ENCODE peak calls at places on chromosomes 2 and 18, in ten cellular contexts. R is IMR-90, W is breast epithelium, Y is stomach, J is testis, M is adrenal gland, L is A549, O is transverse colon, Q is prostate gland, K is thyroid gland. A is an unnamed sample.

GRCh38 chr18:49447810-49448745 is 12.4 kb downstream of the DYM start:
- DNase-seq in Q (peak; percentile 40), O (peak; percentile 21), M (no peak), K (peak; percentile 25), L (peak; percentile 71), J (peak; percentile 73), R (peak; percentile 70), Y (no peak), W (no peak), A (no peak)

GRCh38 chr2:127321306-127321705 is 27.4 kb upstream of the ERCC3 start:
- DNase-seq in Y (no peak), Q (no peak), L (no peak), O (no peak), K (no peak), W (no peak), R (peak; percentile 73), J (no peak), M (no peak), A (no peak)

GRCh38 chr2:164523026-164523425 is 98.3 kb downstream of the GRB14 start:
- DNase-seq in Q (no peak), K (no peak), L (no peak), O (no peak), J (no peak), R (no peak), W (no peak), M (no peak), Y (no peak), A (no peak)

GRCh38 chr2:96773922-96774321 is 13.2 kb downstream of the CNNM4 start:
- DNase-seq in O (no peak), M (no peak), W (no peak), K (peak; percentile 67), L (no peak), Q (peak; percentile 37), Y (peak; percentile 33), R (no peak), J (no peak), A (no peak)

GRCh38 chr2:185787530-185788145 is 49.0 kb downstream of the FSIP2 start:
- DNase-seq in M (no peak), L (no peak), O (no peak), K (no peak), Q (no peak), J (no peak), Y (no peak), R (no peak), W (no peak), A (no peak)

GRCh38 chr2:86338778-86339295 is 1.4 kb upstream of the REEP1 start:
- DNase-seq in M (no peak), Y (no peak), L (no peak), K (no peak), J (peak; percentile 76), O (no peak), W (no peak), Q (no peak), R (no peak), A (no peak)

GRCh38 chr2:85667561-85668008 is 414 bp downstream of the SFTPB start:
- DNase-seq in W (no peak), O (no peak), L (no peak), Q (no peak), R (no peak), Y (no peak), J (no peak), M (no peak), K (no peak), A (peak; percentile 22)

GRCh38 chr2:85377083-85377482 is 22.5 kb downstream of the ELMOD3 start:
- DNase-seq in L (no peak), Q (no peak), W (no peak), R (no peak), Y (no peak), K (peak; percentile 60), M (no peak), J (no peak), O (no peak), A (no peak)

GRCh38 chr2:44688442-44689124 is 252.9 kb upstream of the SIX3 start:
- DNase-seq in O (no peak), J (no peak), Q (no peak), W (no peak), M (no peak), Y (no peak), R (no peak), K (no peak), L (no peak), A (no peak)

GRCh38 chr2:20623241-20623640 is 27.7 kb downstream of the HS1BP3 start:
- DNase-seq in J (no peak), Q (no peak), M (peak; percentile 36), R (no peak), K (no peak), L (no peak), Y (no peak), O (no peak), W (peak; percentile 19), A (no peak)

DNA sequence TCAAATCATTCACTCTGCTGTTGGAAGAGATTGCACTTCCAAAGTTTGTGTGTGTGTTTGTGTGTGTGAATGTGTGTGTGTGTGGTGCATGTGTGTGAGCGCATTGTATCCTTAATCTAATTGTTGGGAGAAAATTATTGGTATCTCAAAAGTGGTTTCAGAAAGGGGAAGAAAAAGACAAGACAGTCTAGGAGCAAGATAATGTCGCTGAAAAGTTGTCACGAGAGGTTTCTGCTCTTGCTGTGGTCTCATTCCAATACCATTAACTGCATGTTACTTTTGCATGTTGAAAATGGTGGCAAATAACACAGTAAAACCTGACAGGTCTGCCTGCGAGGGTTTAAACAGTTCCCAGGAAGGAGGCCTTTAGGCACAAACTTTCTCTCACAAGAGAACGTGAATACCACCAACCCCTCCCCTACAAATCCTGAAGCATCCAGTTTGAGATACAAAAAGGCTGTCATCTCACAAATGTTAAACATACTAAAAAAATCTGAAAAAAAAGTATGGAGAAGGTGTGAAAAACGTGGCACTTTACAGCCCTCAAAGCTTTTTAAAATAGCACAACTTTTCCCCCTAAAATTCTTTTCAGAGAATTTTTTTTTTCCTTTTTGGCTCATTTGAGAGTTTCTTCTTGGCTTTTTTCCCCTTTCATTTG is 10.2 kb downstream of the ZEB2 start:
- DNase-seq in W (no peak), M (no peak), O (no peak), Y (no peak), R (no peak), J (no peak), Q (no peak), L (no peak), K (no peak), A (no peak)
- H3K27ac ChIP-seq in W (peak overlapping the region; percentile 98), M (peak overlapping the region; percentile 18), O (peak overlapping the region; percentile 87), Y (no peak overlapping the region), R (peak overlapping the region; percentile 26), J (peak overlapping the region; percentile 100), Q (peak overlapping the region; percentile 37), L (no peak overlapping the region), K (peak overlapping the region; percentile 56), A (peak overlapping the region; percentile 81)

GRCh38 chr2:11155326-11156059 is at the start of gene SLC66A3:
- DNase-seq in R (peak; percentile 87), L (peak; percentile 24), M (no peak), O (no peak), K (no peak), J (no peak), Q (no peak), W (no peak), Y (no peak), A (no peak)
- TF ChIP-seq POLR2A in R (peak; percentile 44), L (peak; percentile 99), M (peak; percentile 77), O (peak; percentile 68), K (peak; percentile 65), J (peak; percentile 77), Q (peak; percentile 74), W (no peak), Y (no peak), A (peak; percentile 31)

DNA sequence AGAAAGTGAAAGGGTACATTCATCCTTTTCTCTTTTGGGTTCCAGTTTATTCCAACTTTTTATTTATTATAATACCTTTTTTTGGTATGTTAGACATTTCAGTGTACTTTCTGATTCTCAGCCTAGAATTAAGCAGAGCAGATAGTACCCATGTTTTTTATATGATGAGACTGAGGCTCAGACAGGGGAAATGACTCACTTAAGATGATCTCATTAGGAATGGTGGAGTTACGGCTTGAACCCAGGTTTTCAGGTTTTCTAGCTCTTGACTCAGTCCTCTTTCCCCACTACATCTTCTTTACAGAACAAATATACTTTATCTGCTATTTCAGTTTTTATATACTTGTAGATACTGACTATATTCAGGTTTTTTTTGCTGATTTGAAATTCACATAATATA is 51.7 kb upstream of the OTX1 start:
- DNase-seq in R (peak; percentile 51), W (no peak), Y (no peak), O (no peak), L (peak; percentile 11), Q (no peak), J (no peak), M (no peak), K (no peak), A (no peak)
- H3K27ac ChIP-seq in R (no peak overlapping the region), W (no peak overlapping the region), Y (no peak overlapping the region), O (no peak overlapping the region), L (no peak overlapping the region), Q (no peak overlapping the region), J (no peak overlapping the region), M (no peak overlapping the region), K (no peak overlapping the region), A (no peak overlapping the region)

GRCh38 chr2:157245441-157246211 is 11.9 kb upstream of the GALNT5 start:
- DNase-seq in K (no peak), L (no peak), W (no peak), J (no peak), O (no peak), Y (no peak), M (no peak), R (peak; percentile 20), Q (no peak), A (no peak)
- TF ChIP-seq POLR2A in K (no peak), L (no peak), W (no peak), J (no peak), O (no peak), Y (no peak), M (no peak), R (no peak), Q (no peak), A (no peak)

DNA sequence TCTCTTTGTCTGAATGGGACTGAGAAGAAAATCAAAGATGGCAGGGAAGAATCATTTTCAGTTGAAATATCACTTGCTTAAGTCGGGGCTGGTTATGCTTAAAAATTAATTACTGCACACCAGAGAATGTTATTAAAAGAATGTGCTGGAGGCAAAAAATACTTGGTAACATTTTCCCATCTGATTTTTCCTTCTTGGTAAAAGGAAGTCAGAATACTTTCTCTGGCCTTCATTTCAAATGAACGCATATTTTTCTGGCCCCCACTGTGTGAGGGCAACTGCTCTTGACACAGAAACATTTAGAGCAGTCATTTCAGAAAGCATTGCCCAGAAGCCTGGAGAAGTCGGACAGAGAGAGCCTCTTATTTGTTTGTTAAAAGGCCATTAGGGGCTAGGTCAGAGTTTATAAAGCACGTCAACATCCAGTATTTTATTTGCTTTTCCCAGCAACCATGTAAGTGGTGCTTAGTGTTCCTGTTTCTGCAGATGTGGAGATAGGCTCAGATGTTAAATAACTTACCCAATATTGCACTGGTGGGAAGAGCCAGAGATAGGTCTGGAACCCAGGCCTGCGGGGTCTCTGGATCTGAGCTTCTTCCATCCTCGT is 32.9 kb upstream of the LYPD6B start:
- DNase-seq in K (no peak), R (no peak), L (no peak), Q (no peak), W (no peak), J (no peak), Y (no peak), O (no peak), M (no peak), A (no peak)
- H3K27ac ChIP-seq in K (no peak overlapping the region), R (no peak overlapping the region), L (no peak overlapping the region), Q (no peak overlapping the region), W (peak overlapping the region; percentile 84), J (no peak overlapping the region), Y (no peak overlapping the region), O (no peak overlapping the region), M (no peak overlapping the region), A (no peak overlapping the region)

A was measured in sigmoid colon.